ENCODE peak calls at places on chromosomes 5 and 9, in four cellular contexts. N is COLO829; C is stimulated activated CD8-positive, alpha-beta memory T cell treated with anti-CD3 and anti-CD28 coated beads, Interleukin-12 subunit alpha, Interleukin-12 subunit beta, amount 100 ng/mL, for 4 hours; Q is AG08396. M is an unnamed sample.
A peak's percentile ranks its signal among the peaks of the same experiment; 100 is the strongest.

GRCh38 chr5:65721775-65722574 is at the start of the genes NLN and SGTB:
- DNase-seq in C (peak; percentile 79), N (peak; percentile 46), Q (peak; percentile 97), M (peak; percentile 83)

GRCh38 chr5:172533399-172534228 is 79.3 kb upstream of the SH3PXD2B start:
- DNase-seq in Q (no peak), C (no peak), N (no peak), M (no peak)

GRCh38 chr5:127572930-127573329 is 55.5 kb downstream of the PRRC1 start:
- DNase-seq in C (no peak), N (no peak), Q (no peak), M (no peak)

GRCh38 chr9:2157277-2158105 is 142.3 kb downstream of the SMARCA2 start:
- DNase-seq in Q (peak; percentile 66), N (peak; percentile 45), C (peak; percentile 4), M (peak; percentile 8)

GRCh38 chr5:131109540-131110255 is 55.4 kb downstream of the HINT1 start:
- DNase-seq in N (peak; percentile 20), Q (peak; percentile 33), C (no peak), M (peak; percentile 30)

GRCh38 chr5:14574891-14575496 is 6.6 kb upstream of the OTULINL start:
- DNase-seq in Q (no peak), N (no peak), C (no peak), M (no peak)

GRCh38 chr9:131476777-131477345 is 25.9 kb upstream of the POMT1 start:
- DNase-seq in N (no peak), Q (no peak), C (no peak), M (no peak)

GRCh38 chr9:63859475-63860215 is 1425.4 kb downstream of the FOXD4L5 start:
- DNase-seq in Q (no peak), C (peak; percentile 15), N (peak; percentile 48), M (no peak)

GRCh38 chr5:107817951-107818350 is 147.2 kb upstream of the EFNA5 start:
- DNase-seq in Q (no peak), C (no peak), N (no peak), M (no peak)

GRCh38 chr5:16410338-16410737 is 55.3 kb downstream of the ZNF622 start:
- DNase-seq in N (no peak), C (no peak), Q (no peak), M (no peak)

GRCh38 chr9:17322882-17323864 is 188.3 kb downstream of the CNTLN start:
- DNase-seq in C (no peak), N (no peak), Q (no peak), M (no peak)

GRCh38 chr5:38607930-38608545 is 51.6 kb upstream of the LIFR start:
- DNase-seq in Q (no peak), N (no peak), C (no peak), M (no peak)

GRCh38 chr5:96478983-96479382 is 45.9 kb upstream of the PCSK1 start:
- DNase-seq in Q (no peak), C (no peak), N (no peak), M (no peak)

GRCh38 chr5:43045236-43045635 is 5.1 kb upstream of the ANXA2R start:
- DNase-seq in C (no peak), N (no peak), Q (no peak), M (no peak)

GRCh38 chr5:137858954-137859353 is 8.7 kb upstream of the MYOT start:
- DNase-seq in C (no peak), Q (no peak), N (no peak), M (no peak)

GRCh38 chr5:72523960-72524582 is 16.9 kb upstream of the ZNF366 start:
- DNase-seq in N (peak; percentile 17), Q (peak; percentile 19), C (no peak), M (no peak)

GRCh38 chr5:170173227-170173626 is 59.6 kb upstream of the C5orf58 start:
- DNase-seq in N (peak; percentile 13), C (no peak), Q (no peak), M (no peak)

GRCh38 chr9:135702002-135702721 is at the start of gene KCNT1:
- DNase-seq in N (peak; percentile 81), Q (peak; percentile 98), C (peak; percentile 21), M (peak; percentile 51)

GRCh38 chr5:91382530-91383026 is 539 bp downstream of the ARRDC3 start:
- DNase-seq in N (no peak), C (no peak), Q (no peak), M (peak; percentile 28)

GRCh38 chr5:32202394-32202793 is 28.3 kb upstream of the GOLPH3 start:
- DNase-seq in N (no peak), C (no peak), Q (peak; percentile 71), M (no peak)

GRCh38 chr9:74304598-74304997 is 192.5 kb upstream of the RORB start:
- DNase-seq in N (peak; percentile 52), Q (no peak), C (no peak), M (no peak)

GRCh38 chr5:168404366-168404765 is 81.9 kb upstream of the RARS1 start:
- DNase-seq in N (peak; percentile 69), Q (peak; percentile 77), C (no peak), M (no peak)

GRCh38 chr9:631596-631995 is 209.9 kb upstream of the DMRT1 start:
- DNase-seq in C (no peak), N (no peak), Q (no peak), M (no peak)

GRCh38 chr5:134018154-134018985 is 13.6 kb upstream of the VDAC1 start:
- DNase-seq in C (no peak), Q (no peak), N (peak; percentile 90), M (no peak)

GRCh38 chr5:61964199-61964598 is 341.8 kb upstream of the KIF2A start:
- DNase-seq in Q (peak; percentile 13), N (no peak), C (no peak), M (no peak)

GRCh38 chr9:95425910-95426551 is 90.7 kb downstream of the PTCH1 start:
- DNase-seq in N (no peak), C (no peak), Q (peak; percentile 57), M (no peak)

GRCh38 chr5:1002836-1003235 is 5.8 kb upstream of the NKD2 start:
- DNase-seq in Q (no peak), N (no peak), C (no peak), M (no peak)

GRCh38 chr5:105501315-105501714 is 1938.7 kb upstream of the NUDT12 start:
- DNase-seq in N (no peak), Q (no peak), C (no peak), M (no peak)

GRCh38 chr5:61055434-61056006 is 106.7 kb downstream of the SMIM15 start:
- DNase-seq in Q (peak; percentile 36), C (no peak), N (peak; percentile 8), M (no peak)

GRCh38 chr5:32687167-32687831 is 23.8 kb upstream of the NPR3 start:
- DNase-seq in C (no peak), Q (no peak), N (no peak), M (no peak)

GRCh38 chr5:79612667-79613190 is 488 bp downstream of the TENT2 start:
- DNase-seq in Q (no peak), C (no peak), N (peak; percentile 1), M (no peak)

GRCh38 chr9:95077053-95077765 is 240.3 kb downstream of the FANCC start:
- DNase-seq in N (no peak), C (no peak), Q (no peak), M (no peak)

GRCh38 chr5:146073239-146073900 is 32.0 kb downstream of the PLAC8L1 start:
- DNase-seq in C (no peak), Q (no peak), N (no peak), M (no peak)

GRCh38 chr5:153402550-153402949 is 87.9 kb upstream of the GRIA1 start:
- DNase-seq in Q (no peak), N (peak; percentile 0), C (no peak), M (no peak)

GRCh38 chr5:42360641-42361320 is 62.5 kb upstream of the GHR start:
- DNase-seq in C (no peak), N (no peak), Q (no peak), M (no peak)

M was measured in naive thymus-derived CD8-positive, alpha-beta T cell.